ENCODE peak calls at places on chromosome 1, in ten cellular contexts. O is small intestine; H is M059J; L is IMR-90; W is GM18507; Z is NCI-H2081; E is activated effector memory CD4-positive, alpha-beta T cell treated with anti-CD3 and anti-CD28 coated beads, Interleukin-2, amount 50 U/mL, for 16 hours; Y is LoVo; G is ureter; I is HTR-8/SVneo. M is an unnamed sample.
A peak's percentile ranks its signal among the peaks of the same experiment; 100 is the strongest.

GRCh38 chr1:227766653-227767277 is 31.5 kb downstream of the SNAP47 start:
- DNase-seq in I (no peak), O (no peak), L (no peak), Z (no peak), W (no peak), G (no peak), H (no peak), Y (no peak), E (no peak), M (no peak)

GRCh38 chr1:10862743-10863335 is 66.4 kb upstream of the CASZ1 start:
- DNase-seq in H (no peak), Y (no peak), Z (no peak), E (no peak), G (no peak), W (no peak), L (no peak), I (no peak), O (no peak), M (no peak)

GRCh38 chr1:209249280-209249670 is 334.2 kb upstream of the CAMK1G start:
- DNase-seq in W (no peak), L (no peak), I (no peak), Z (no peak), H (no peak), E (no peak), O (no peak), G (no peak), Y (no peak), M (peak; percentile 24)

GRCh38 chr1:22517936-22518335 is 45.4 kb upstream of the EPHA8 start:
- DNase-seq in E (no peak), W (no peak), H (no peak), O (no peak), G (no peak), Z (no peak), L (peak; percentile 34), Y (no peak), I (no peak), M (no peak)

GRCh38 chr1:94999456-95000131 is 72.7 kb upstream of the CNN3 start:
- DNase-seq in E (no peak), L (no peak), H (no peak), G (no peak), Z (no peak), I (no peak), Y (no peak), W (no peak), O (no peak), M (no peak)

GRCh38 chr1:151199860-151200581 is 1.7 kb downstream of the PIP5K1A start:
- DNase-seq in Z (no peak), E (peak; percentile 65), W (no peak), H (peak; percentile 86), I (peak; percentile 54), O (no peak), Y (no peak), G (no peak), L (peak; percentile 94), M (peak; percentile 66)

GRCh38 chr1:228082975-228083870 is 715 bp downstream of the ARF1 start:
- DNase-seq in Y (no peak), W (no peak), H (peak; percentile 62), L (peak; percentile 29), E (peak; percentile 83), I (no peak), O (peak; percentile 87), G (peak; percentile 68), Z (no peak), M (no peak)

GRCh38 chr1:19250629-19251304 is 557 bp downstream of the EMC1 start:
- DNase-seq in Z (no peak), Y (no peak), L (no peak), E (no peak), H (peak; percentile 24), W (no peak), I (peak; percentile 21), O (peak; percentile 31), G (no peak), M (no peak)

GRCh38 chr1:48794815-48795214 is 18.1 kb upstream of the BEND5 start:
- DNase-seq in H (no peak), G (no peak), Y (no peak), O (no peak), W (no peak), Z (no peak), L (no peak), E (no peak), I (no peak), M (no peak)

GRCh38 chr1:944341-945325 is 14.4 kb downstream of the NOC2L start:
- DNase-seq in I (no peak), H (peak; percentile 33), L (peak; percentile 83), E (no peak), O (no peak), G (no peak), Z (no peak), Y (no peak), W (no peak), M (no peak)

GRCh38 chr1:34379911-34380310 is 203.2 kb downstream of the C1orf94 start:
- DNase-seq in I (no peak), G (no peak), L (no peak), Y (no peak), Z (no peak), E (no peak), H (peak; percentile 79), O (no peak), W (no peak), M (no peak)

GRCh38 chr1:54811739-54812655 is 10.9 kb upstream of the TTC22 start:
- DNase-seq in O (no peak), L (no peak), W (no peak), E (peak; percentile 57), Z (no peak), I (no peak), H (no peak), Y (no peak), G (peak; percentile 38), M (no peak)

M was measured in retinal pigment epithelial cell.